ENCODE peak calls at places on chromosomes 4 and X, in ten cellular contexts. One of them, this sample, is unnamed.

GRCh38 chr4:152115121-152115520 is 354.3 kb upstream of the GATB start:
- DNase-seq in NB4: no peak
- DNase-seq in stomach: no peak
- DNase-seq in IMR-90: no peak
- DNase-seq in ovary: no peak
- DNase-seq in spleen: no peak
- DNase-seq in uterus: no peak
- DNase-seq in body of pancreas: no peak
- DNase-seq in transverse colon: no peak
- DNase-seq in H54: no peak
- DNase-seq in this sample: no peak

GRCh38 chr4:52957220-52957686 is 95.1 kb downstream of the RASL11B start:
- DNase-seq in NB4: no peak
- DNase-seq in stomach: no peak
- DNase-seq in IMR-90: peak
- DNase-seq in ovary: peak
- DNase-seq in spleen: no peak
- DNase-seq in uterus: peak
- DNase-seq in body of pancreas: no peak
- DNase-seq in transverse colon: peak
- DNase-seq in H54: no peak
- DNase-seq in this sample: no peak

GRCh38 chrX:153908219-153908875 is 3.9 kb downstream of the AVPR2 start:
- DNase-seq in NB4: no peak
- DNase-seq in stomach: no peak
- DNase-seq in IMR-90: no peak
- DNase-seq in ovary: peak
- DNase-seq in spleen: no peak
- DNase-seq in uterus: no peak
- DNase-seq in body of pancreas: no peak
- DNase-seq in transverse colon: no peak
- DNase-seq in H54: no peak
- DNase-seq in this sample: no peak

GRCh38 chrX:115679460-115679859 is 118.5 kb downstream of the PLS3 start:
- DNase-seq in NB4: peak
- DNase-seq in stomach: no peak
- DNase-seq in IMR-90: peak
- DNase-seq in ovary: no peak
- DNase-seq in spleen: no peak
- DNase-seq in uterus: no peak
- DNase-seq in body of pancreas: no peak
- DNase-seq in transverse colon: no peak
- DNase-seq in H54: no peak
- DNase-seq in this sample: no peak

GRCh38 chr4:15714616-15715015 is 11.8 kb downstream of the BST1 start:
- DNase-seq in NB4: no peak
- DNase-seq in stomach: no peak
- DNase-seq in IMR-90: peak
- DNase-seq in ovary: no peak
- DNase-seq in spleen: no peak
- DNase-seq in uterus: no peak
- DNase-seq in body of pancreas: no peak
- DNase-seq in transverse colon: no peak
- DNase-seq in H54: no peak
- DNase-seq in this sample: no peak

GRCh38 chr4:142473218-142473959 is 372.7 kb downstream of the INPP4B start:
- DNase-seq in NB4: no peak
- DNase-seq in stomach: no peak
- DNase-seq in IMR-90: no peak
- DNase-seq in ovary: peak
- DNase-seq in spleen: peak
- DNase-seq in uterus: peak
- DNase-seq in body of pancreas: peak
- DNase-seq in transverse colon: peak
- DNase-seq in H54: no peak
- DNase-seq in this sample: no peak

GRCh38 chrX:46311581-46312120 is 233.6 kb downstream of the ZNF674 start:
- DNase-seq in NB4: no peak
- DNase-seq in stomach: no peak
- DNase-seq in IMR-90: no peak
- DNase-seq in ovary: no peak
- DNase-seq in spleen: no peak
- DNase-seq in uterus: no peak
- DNase-seq in body of pancreas: no peak
- DNase-seq in transverse colon: no peak
- DNase-seq in H54: no peak
- DNase-seq in this sample: no peak

GRCh38 chrX:150899191-150899757 is 806 bp upstream of the CD99L2 start:
- DNase-seq in NB4: peak
- DNase-seq in stomach: peak
- DNase-seq in IMR-90: peak
- DNase-seq in ovary: peak
- DNase-seq in spleen: peak
- DNase-seq in uterus: peak
- DNase-seq in body of pancreas: peak
- DNase-seq in transverse colon: peak
- DNase-seq in H54: no peak
- DNase-seq in this sample: no peak

GRCh38 chrX:109735241-109735744 is 2.2 kb upstream of the ACSL4 start:
- DNase-seq in NB4: no peak
- DNase-seq in stomach: no peak
- DNase-seq in IMR-90: no peak
- DNase-seq in ovary: no peak
- DNase-seq in spleen: no peak
- DNase-seq in uterus: no peak
- DNase-seq in body of pancreas: no peak
- DNase-seq in transverse colon: no peak
- DNase-seq in H54: no peak
- DNase-seq in this sample: no peak

GRCh38 chrX:109732319-109732779 is 708 bp downstream of the ACSL4 start:
- DNase-seq in NB4: peak
- DNase-seq in stomach: no peak
- DNase-seq in IMR-90: peak
- DNase-seq in ovary: no peak
- DNase-seq in spleen: no peak
- DNase-seq in uterus: no peak
- DNase-seq in body of pancreas: no peak
- DNase-seq in transverse colon: no peak
- DNase-seq in H54: peak
- DNase-seq in this sample: peak

GRCh38 chrX:109733658-109734022 is 583 bp upstream of the ACSL4 start:
- DNase-seq in NB4: no peak
- DNase-seq in stomach: no peak
- DNase-seq in IMR-90: no peak
- DNase-seq in ovary: no peak
- DNase-seq in spleen: no peak
- DNase-seq in uterus: no peak
- DNase-seq in body of pancreas: no peak
- DNase-seq in transverse colon: no peak
- DNase-seq in H54: no peak
- DNase-seq in this sample: no peak

DNA sequence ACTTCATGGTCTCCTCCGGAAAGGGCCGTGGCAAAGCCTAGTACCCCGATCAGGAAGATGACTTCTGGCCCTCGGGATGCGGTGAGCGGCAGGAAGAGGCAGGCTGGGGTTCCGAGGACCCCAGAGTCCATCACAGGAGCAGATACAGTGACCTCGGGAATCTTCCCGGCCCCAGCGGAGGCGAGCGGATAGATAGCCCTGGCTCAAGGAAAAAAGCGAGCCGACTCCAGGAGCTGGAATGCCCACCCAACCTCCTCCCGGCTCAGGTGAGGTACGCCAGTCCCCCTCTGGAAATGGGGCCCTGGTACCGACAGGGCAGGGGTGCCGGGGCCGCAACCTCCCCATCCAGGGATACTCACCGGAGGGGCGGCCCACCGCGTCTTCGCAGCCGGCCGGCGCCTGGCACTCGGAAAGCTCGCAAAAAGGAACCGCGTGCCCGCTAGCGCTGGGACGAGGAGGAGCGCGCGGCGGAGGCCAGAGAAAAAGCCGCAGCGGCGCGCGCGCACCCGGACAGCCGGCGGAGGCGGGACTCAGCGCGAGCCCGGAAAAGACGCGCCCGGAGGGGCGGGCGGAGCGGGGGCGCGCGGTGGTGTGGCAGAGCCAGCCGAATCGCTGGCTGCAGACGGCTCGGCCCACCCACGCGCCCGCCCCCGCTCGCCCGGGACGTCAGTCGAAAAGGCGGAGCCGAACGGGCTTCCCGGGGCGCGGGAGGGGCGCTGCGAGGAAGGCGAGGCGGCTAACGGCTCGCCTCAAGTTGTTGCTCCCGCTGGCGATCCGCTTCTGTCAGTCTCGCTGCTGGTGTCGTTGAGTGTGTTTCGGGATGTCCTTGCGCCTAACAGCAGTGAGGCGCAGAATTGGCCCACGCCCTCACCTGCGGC is at the start of gene ACSL4:
- DNase-seq in NB4: peak
- DNase-seq in stomach: peak
- DNase-seq in IMR-90: peak
- DNase-seq in ovary: peak
- DNase-seq in spleen: peak
- DNase-seq in uterus: peak
- DNase-seq in body of pancreas: peak
- DNase-seq in transverse colon: peak
- DNase-seq in H54: peak
- DNase-seq in this sample: peak
- TF ChIP-seq POLR2A in NB4: peak
- TF ChIP-seq POLR2A in stomach: no peak
- TF ChIP-seq POLR2A in IMR-90: peak
- TF ChIP-seq POLR2A in ovary: peak
- TF ChIP-seq POLR2A in spleen: no peak
- TF ChIP-seq POLR2A in uterus: peak
- TF ChIP-seq POLR2A in body of pancreas: peak
- TF ChIP-seq POLR2A in transverse colon: peak
- TF ChIP-seq POLR2A in H54: peak
- TF ChIP-seq POLR2A in this sample: peak

DNA sequence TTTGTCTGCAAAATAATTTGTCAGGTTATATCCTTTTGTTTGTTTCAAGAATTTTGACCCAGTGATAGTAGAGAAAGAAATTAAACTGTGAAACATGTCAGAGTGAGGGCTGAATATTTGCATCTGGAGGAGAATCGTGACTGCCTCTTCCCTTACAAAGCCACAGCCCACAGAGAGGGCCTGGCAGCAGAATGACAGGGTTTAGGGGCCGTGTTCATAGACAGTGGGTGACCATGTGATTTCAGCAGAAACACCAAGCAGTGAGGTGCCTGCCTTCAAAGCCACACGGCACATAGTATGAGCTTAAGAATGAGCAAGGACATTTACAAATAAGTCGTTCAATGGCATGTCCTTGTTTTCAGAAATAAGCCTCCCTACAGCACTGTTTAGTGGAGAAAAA is 24.4 kb upstream of the PLAC8 start:
- DNase-seq in NB4: no peak
- DNase-seq in stomach: no peak
- DNase-seq in IMR-90: no peak
- DNase-seq in ovary: no peak
- DNase-seq in spleen: no peak
- DNase-seq in uterus: no peak
- DNase-seq in body of pancreas: no peak
- DNase-seq in transverse colon: no peak
- DNase-seq in H54: no peak
- DNase-seq in this sample: no peak
- TF ChIP-seq POLR2A in NB4: no peak
- TF ChIP-seq POLR2A in stomach: no peak
- TF ChIP-seq POLR2A in IMR-90: no peak
- TF ChIP-seq POLR2A in ovary: no peak
- TF ChIP-seq POLR2A in spleen: no peak
- TF ChIP-seq POLR2A in uterus: no peak
- TF ChIP-seq POLR2A in body of pancreas: no peak
- TF ChIP-seq POLR2A in transverse colon: no peak
- TF ChIP-seq POLR2A in H54: no peak
- TF ChIP-seq POLR2A in this sample: no peak

GRCh38 chrX:155026420-155026726 is 271 bp upstream of the FUNDC2 start:
- DNase-seq in NB4: no peak
- DNase-seq in stomach: no peak
- DNase-seq in IMR-90: no peak
- DNase-seq in ovary: no peak
- DNase-seq in spleen: no peak
- DNase-seq in uterus: no peak
- DNase-seq in body of pancreas: no peak
- DNase-seq in transverse colon: no peak
- DNase-seq in H54: no peak
- DNase-seq in this sample: no peak

GRCh38 chrX:155028192-155028591 is 1.5 kb downstream of the FUNDC2 start:
- DNase-seq in NB4: peak
- DNase-seq in stomach: no peak
- DNase-seq in IMR-90: no peak
- DNase-seq in ovary: no peak
- DNase-seq in spleen: no peak
- DNase-seq in uterus: no peak
- DNase-seq in body of pancreas: no peak
- DNase-seq in transverse colon: no peak
- DNase-seq in H54: no peak
- DNase-seq in this sample: no peak

GRCh38 chrX:155028749-155029360 is 2.2 kb downstream of the FUNDC2 start:
- DNase-seq in NB4: peak
- DNase-seq in stomach: no peak
- DNase-seq in IMR-90: peak
- DNase-seq in ovary: no peak
- DNase-seq in spleen: no peak
- DNase-seq in uterus: no peak
- DNase-seq in body of pancreas: no peak
- DNase-seq in transverse colon: no peak
- DNase-seq in H54: no peak
- DNase-seq in this sample: no peak

GRCh38 chrX:155026727-155027508 is at the start of gene FUNDC2:
- DNase-seq in NB4: peak
- DNase-seq in stomach: peak
- DNase-seq in IMR-90: peak
- DNase-seq in ovary: peak
- DNase-seq in spleen: peak
- DNase-seq in uterus: peak
- DNase-seq in body of pancreas: peak
- DNase-seq in transverse colon: peak
- DNase-seq in H54: peak
- DNase-seq in this sample: peak

DNA sequence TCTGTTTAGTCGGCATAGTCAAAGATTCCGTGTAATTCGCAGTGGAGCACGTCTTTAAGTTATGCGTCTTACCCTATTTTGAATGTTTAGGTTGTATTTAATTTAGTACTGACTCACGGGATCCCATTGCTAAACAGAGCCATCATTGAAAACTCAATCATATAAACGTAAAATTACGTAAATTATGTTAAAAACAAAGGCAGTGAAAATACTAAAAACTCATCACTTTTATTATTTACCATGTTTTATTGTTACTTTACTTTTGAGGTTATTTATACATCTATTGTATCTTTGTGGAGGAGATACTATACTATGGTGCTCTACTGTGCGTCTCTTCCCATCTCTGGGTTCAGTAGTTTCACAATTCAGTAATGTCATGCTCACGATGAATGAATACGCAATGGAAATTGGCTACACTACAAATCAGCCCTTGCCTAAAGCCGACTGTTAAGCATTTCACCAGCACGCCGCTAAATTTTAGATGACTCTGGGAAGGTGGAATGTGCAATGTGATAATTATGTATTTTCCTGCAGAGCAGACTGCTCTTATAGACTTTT is 944 bp downstream of the FUNDC2 start:
- DNase-seq in NB4: peak
- DNase-seq in stomach: no peak
- DNase-seq in IMR-90: peak
- DNase-seq in ovary: peak
- DNase-seq in spleen: no peak
- DNase-seq in uterus: peak
- DNase-seq in body of pancreas: no peak
- DNase-seq in transverse colon: no peak
- DNase-seq in H54: no peak
- DNase-seq in this sample: no peak
- TF ChIP-seq POLR2A in NB4: no peak
- TF ChIP-seq POLR2A in stomach: no peak
- TF ChIP-seq POLR2A in IMR-90: peak
- TF ChIP-seq POLR2A in ovary: peak
- TF ChIP-seq POLR2A in spleen: no peak
- TF ChIP-seq POLR2A in uterus: peak
- TF ChIP-seq POLR2A in body of pancreas: no peak
- TF ChIP-seq POLR2A in transverse colon: peak
- TF ChIP-seq POLR2A in H54: no peak
- TF ChIP-seq POLR2A in this sample: no peak

DNA sequence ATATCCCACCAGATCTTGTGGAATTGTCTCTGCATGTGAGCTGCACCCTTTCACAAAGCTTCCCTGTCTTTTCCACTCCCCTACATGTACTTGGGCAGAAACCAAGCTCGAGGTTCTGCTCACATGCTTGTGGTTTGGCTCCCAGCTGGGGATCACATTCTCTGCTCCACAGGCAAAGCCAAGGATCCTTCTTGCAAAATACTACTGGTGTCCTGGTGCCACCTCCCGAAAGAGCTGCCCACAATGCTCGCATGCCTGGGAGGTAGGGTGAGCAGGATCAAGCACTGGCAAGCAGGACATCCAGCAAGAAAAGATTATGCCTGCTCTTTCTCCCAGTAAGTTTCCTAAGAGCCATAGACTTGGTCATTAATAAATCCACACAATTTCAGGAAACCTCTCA is 45.1 kb upstream of the PPARGC1A start:
- DNase-seq in NB4: peak
- DNase-seq in stomach: peak
- DNase-seq in IMR-90: peak
- DNase-seq in ovary: no peak
- DNase-seq in spleen: no peak
- DNase-seq in uterus: no peak
- DNase-seq in body of pancreas: peak
- DNase-seq in transverse colon: peak
- DNase-seq in H54: peak
- DNase-seq in this sample: no peak
- TF ChIP-seq POLR2A in NB4: no peak
- TF ChIP-seq POLR2A in stomach: no peak
- TF ChIP-seq POLR2A in IMR-90: no peak
- TF ChIP-seq POLR2A in ovary: no peak
- TF ChIP-seq POLR2A in spleen: no peak
- TF ChIP-seq POLR2A in uterus: no peak
- TF ChIP-seq POLR2A in body of pancreas: no peak
- TF ChIP-seq POLR2A in transverse colon: no peak
- TF ChIP-seq POLR2A in H54: no peak
- TF ChIP-seq POLR2A in this sample: no peak